ENCODE peak calls at places on chromosome 10, in nine cellular contexts. B is heart left ventricle, P is uterus, Y is colonic mucosa, Q is left ventricle myocardium inferior, D is endodermal cell, F is HCT116, R is A549, I is psoas muscle. U is an unnamed sample.

GRCh38 chr10:49707585-49707984 is 28.1 kb downstream of the C10orf53 start:
- DNase-seq in P (no peak), Q (no peak), D (no peak), F (no peak), B (no peak), R (no peak), I (no peak), Y (no peak), U (no peak)

GRCh38 chr10:22010973-22011408 is 7.5 kb upstream of the DNAJC1 start:
- DNase-seq in F (peak; percentile 18), I (no peak), B (no peak), D (no peak), Y (no peak), Q (no peak), P (no peak), R (no peak), U (no peak)

GRCh38 chr10:5563991-5564536 is 39.3 kb downstream of the CALML3 start:
- DNase-seq in F (no peak), R (no peak), P (peak; percentile 33), I (no peak), Y (no peak), Q (no peak), D (peak; percentile 49), B (no peak), U (peak; percentile 50)

GRCh38 chr10:62352356-62352963 is 21.7 kb upstream of the ZNF365 start:
- DNase-seq in B (no peak), D (no peak), R (no peak), Q (no peak), P (no peak), I (no peak), F (no peak), Y (no peak), U (no peak)

GRCh38 chr10:43137701-43137970 is 609 bp upstream of the CSGALNACT2 start:
- DNase-seq in D (peak; percentile 77), P (peak; percentile 56), Q (peak; percentile 52), R (peak; percentile 31), B (peak; percentile 62), F (no peak), I (peak; percentile 68), Y (peak; percentile 45), U (peak; percentile 69)

GRCh38 chr10:29637537-29637936 is 2.8 kb upstream of the SVIL start:
- DNase-seq in Q (no peak), F (no peak), P (no peak), D (no peak), Y (no peak), I (no peak), B (no peak), R (no peak), U (no peak)

GRCh38 chr10:44383749-44384600 is 922 bp downstream of the CXCL12 start:
- DNase-seq in D (peak; percentile 74), P (peak; percentile 30), I (peak; percentile 60), B (peak; percentile 43), Q (peak; percentile 51), R (no peak), F (no peak), Y (peak; percentile 18), U (no peak)

GRCh38 chr10:90193240-90193985 is 492.0 kb downstream of the KIF20B start:
- DNase-seq in D (no peak), Y (no peak), Q (no peak), R (no peak), I (no peak), P (no peak), F (no peak), B (no peak), U (no peak)

GRCh38 chr10:83978681-83979383 is 160.5 kb upstream of the GHITM start:
- DNase-seq in F (no peak), B (no peak), R (no peak), I (no peak), Y (no peak), Q (no peak), P (no peak), D (no peak), U (no peak)

DNA sequence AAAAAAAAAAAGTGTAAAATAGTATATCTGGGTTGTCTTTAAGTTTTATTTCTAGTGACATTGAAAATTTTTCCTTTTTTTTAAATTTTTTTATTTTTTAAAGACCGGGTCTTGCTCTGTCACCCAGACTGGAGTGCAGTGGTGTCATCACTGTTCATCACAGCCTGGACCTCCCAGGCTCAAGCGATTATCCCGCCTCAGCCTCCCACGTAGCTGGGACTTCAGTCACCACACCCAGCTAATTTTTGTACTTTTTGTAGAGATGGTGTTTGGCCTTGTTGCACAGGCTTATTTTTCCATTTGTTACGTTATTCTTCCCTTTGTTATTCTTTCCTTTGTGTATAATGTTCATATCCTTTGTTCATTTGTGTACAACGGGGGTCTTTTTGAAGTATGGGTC is 30.1 kb downstream of the TSPAN14 start:
- DNase-seq in R (no peak), Q (no peak), P (no peak), B (no peak), I (no peak), F (no peak), Y (no peak), D (no peak), U (peak; percentile 88)
- H3K27ac ChIP-seq in R (peak overlapping the region; percentile 90), Q (peak overlapping the region; percentile 22), P (no peak overlapping the region), B (no peak overlapping the region), I (no peak overlapping the region), F (peak overlapping the region; percentile 22), Y (no peak overlapping the region), D (no peak overlapping the region), U (peak overlapping the region; percentile 88)

GRCh38 chr10:106440355-106440754 is 724.2 kb downstream of the SORCS1 start:
- DNase-seq in D (no peak), Y (no peak), I (no peak), B (no peak), Q (no peak), R (no peak), F (no peak), P (no peak), U (no peak)

GRCh38 chr10:106440767-106441166 is 723.7 kb downstream of the SORCS1 start:
- DNase-seq in Y (no peak), P (no peak), Q (no peak), I (no peak), D (no peak), B (no peak), F (no peak), R (no peak), U (no peak)

GRCh38 chr10:106436123-106436740 is 728.3 kb downstream of the SORCS1 start:
- DNase-seq in D (no peak), I (no peak), P (no peak), B (no peak), R (no peak), Y (no peak), F (no peak), Q (no peak), U (no peak)

GRCh38 chr10:106438386-106438785 is 726.1 kb downstream of the SORCS1 start:
- DNase-seq in Q (no peak), R (no peak), I (no peak), F (no peak), P (no peak), D (no peak), B (no peak), Y (no peak), U (no peak)

DNA sequence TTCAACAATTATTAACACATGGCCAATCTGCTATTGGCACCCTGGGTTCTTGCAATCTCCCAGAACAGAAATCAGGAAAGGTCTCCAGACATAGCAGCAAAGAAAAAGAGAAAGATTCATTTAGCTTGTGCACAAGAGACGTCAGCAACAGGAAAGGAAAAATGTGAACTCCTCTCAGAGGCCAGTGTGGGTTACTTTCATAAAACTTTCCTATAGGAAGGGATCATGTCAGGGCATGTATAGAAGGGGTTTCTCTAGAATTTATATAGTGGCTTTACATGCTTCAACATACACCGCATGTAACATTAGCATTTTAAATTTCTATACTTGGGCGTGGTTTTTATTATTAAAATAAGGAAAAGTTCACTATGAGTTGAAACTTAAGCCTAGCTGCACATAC is 725.1 kb downstream of the SORCS1 start:
- DNase-seq in Q (no peak), D (no peak), R (no peak), F (no peak), B (no peak), I (no peak), P (no peak), Y (no peak), U (no peak)
- H3K9me3 ChIP-seq in Q (peaks cover 9% of the 10 kb centered on the region), D (peaks cover 9% of the 10 kb centered on the region), R (peaks cover 4% of the 10 kb centered on the region), F (peaks cover 31% of the 10 kb centered on the region), B (peaks cover 7% of the 10 kb centered on the region), I (no peaks in the 10 kb centered on the region), P (no peaks in the 10 kb centered on the region), Y (no peaks in the 10 kb centered on the region), U (no peaks in the 10 kb centered on the region)

GRCh38 chr10:31871266-31871887 is 57.3 kb downstream of the ARHGAP12 start:
- DNase-seq in B (no peak), Y (no peak), I (no peak), F (no peak), R (no peak), D (peak; percentile 48), Q (no peak), P (no peak), U (no peak)

GRCh38 chr10:31867646-31868045 is 61.0 kb downstream of the ARHGAP12 start:
- DNase-seq in Y (no peak), R (no peak), D (no peak), Q (no peak), B (no peak), F (no peak), P (no peak), I (no peak), U (no peak)

GRCh38 chr10:31864834-31865518 is 63.7 kb downstream of the ARHGAP12 start:
- DNase-seq in Y (no peak), B (no peak), P (no peak), I (no peak), Q (no peak), R (peak; percentile 23), F (no peak), D (no peak), U (peak; percentile 50)

GRCh38 chr10:31866118-31866670 is 62.4 kb downstream of the ARHGAP12 start:
- DNase-seq in Y (peak; percentile 52), P (no peak), I (no peak), Q (no peak), F (no peak), B (no peak), R (peak; percentile 47), D (no peak), U (peak; percentile 19)
- H3K4me1 ChIP-seq in Y (peaks cover 3% of the 10 kb centered on the region), P (no peaks in the 10 kb centered on the region), I (peaks cover 28% of the 10 kb centered on the region), Q (peaks cover 43% of the 10 kb centered on the region), F (peaks cover 71% of the 10 kb centered on the region), B (no peaks in the 10 kb centered on the region), R (peaks cover 83% of the 10 kb centered on the region), D (no peaks in the 10 kb centered on the region), U (peaks cover 10% of the 10 kb centered on the region)

DNA sequence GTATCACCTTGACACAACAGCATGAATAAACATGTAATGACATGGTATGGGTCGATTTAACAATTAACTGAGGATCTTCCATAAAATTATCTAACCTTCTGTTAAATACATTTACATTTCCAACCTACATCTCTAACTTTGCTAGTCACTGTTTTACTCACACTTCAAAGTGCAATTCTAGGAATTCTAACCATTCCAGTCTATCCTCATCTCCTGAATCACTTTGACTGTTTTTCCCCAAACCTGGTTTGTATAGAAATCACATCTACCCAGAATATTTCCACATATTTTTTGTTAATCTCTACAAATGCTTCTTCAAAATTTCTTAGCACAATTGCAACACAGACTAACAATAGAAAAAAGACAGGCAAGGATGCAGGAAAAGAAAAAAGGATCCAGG is 6.2 kb downstream of the ABI1 start:
- DNase-seq in P (no peak), R (no peak), I (no peak), Y (no peak), B (no peak), F (no peak), D (no peak), Q (no peak), U (no peak)
- H3K27ac ChIP-seq in P (no peak overlapping the region), R (no peak overlapping the region), I (no peak overlapping the region), Y (no peak overlapping the region), B (no peak overlapping the region), F (no peak overlapping the region), D (no peak overlapping the region), Q (no peak overlapping the region), U (no peak overlapping the region)